ENCODE peak calls at places on chromosomes 13 and 19, in ten cellular contexts. X is fibroblast of pulmonary artery; Z is ovary; Y is choroid plexus epithelial cell; N is activated CD8-positive, alpha-beta memory T cell treated with anti-CD3 and anti-CD28 coated beads for 48 hours; H is amniotic epithelial cell; F is SW480; D is NCI-H1436 treated with DMSO at 0.1 percent for 48 hours; K is NCI-H774; R is EL. G is an unnamed sample.

GRCh38 chr13:77034883-77035282 is 7.9 kb upstream of the FBXL3 start:
- DNase-seq in X (peak; percentile 29), Z (no peak), Y (peak; percentile 54), N (no peak), H (peak; percentile 73), F (no peak), D (no peak), K (no peak), R (peak; percentile 56), G (no peak)

GRCh38 chr19:55305491-55305890 is 19.6 kb downstream of the TMEM150B start:
- DNase-seq in X (peak; percentile 31), Z (peak; percentile 52), Y (peak; percentile 45), N (no peak), H (peak; percentile 27), F (peak; percentile 46), D (no peak), K (no peak), R (peak; percentile 37), G (peak; percentile 78)

GRCh38 chr13:29504691-29505090 is 90.8 kb downstream of the SLC7A1 start:
- DNase-seq in X (no peak), Z (no peak), Y (no peak), N (no peak), H (no peak), F (no peak), D (no peak), K (no peak), R (no peak), G (no peak)

GRCh38 chr19:43774103-43774939 is 6.5 kb downstream of the KCNN4 start:
- DNase-seq in X (peak; percentile 57), Z (peak; percentile 53), Y (peak; percentile 74), N (no peak), H (peak; percentile 72), F (no peak), D (no peak), K (no peak), R (peak; percentile 69), G (peak; percentile 92)

GRCh38 chr19:58382997-58383603 is 2.3 kb upstream of the ZNF837 start:
- DNase-seq in X (no peak), Z (no peak), Y (no peak), N (no peak), H (no peak), F (no peak), D (no peak), K (no peak), R (no peak), G (no peak)

GRCh38 chr19:8517551-8518442 is 3.8 kb upstream of the ZNF414 start:
- DNase-seq in X (peak; percentile 81), Z (no peak), Y (peak; percentile 75), N (no peak), H (peak; percentile 68), F (no peak), D (no peak), K (no peak), R (no peak), G (no peak)

GRCh38 chr19:49567722-49568454 is 12.5 kb downstream of the NOSIP start:
- DNase-seq in X (no peak), Z (no peak), Y (peak; percentile 46), N (no peak), H (peak; percentile 84), F (peak; percentile 100), D (no peak), K (no peak), R (no peak), G (no peak)

GRCh38 chr19:11446652-11447301 is 11.3 kb downstream of the PRKCSH start:
- DNase-seq in X (peak; percentile 33), Z (peak; percentile 61), Y (peak; percentile 40), N (no peak), H (no peak), F (no peak), D (no peak), K (no peak), R (peak; percentile 38), G (peak; percentile 98)

GRCh38 chr19:18674616-18675015 is 8.9 kb upstream of the CRTC1 start:
- DNase-seq in X (no peak), Z (no peak), Y (no peak), N (no peak), H (no peak), F (no peak), D (no peak), K (no peak), R (no peak), G (no peak)

GRCh38 chr13:66312312-66313087 is 917.6 kb downstream of the PCDH9 start:
- DNase-seq in X (peak; percentile 85), Z (no peak), Y (peak; percentile 95), N (no peak), H (peak; percentile 10), F (no peak), D (no peak), K (peak; percentile 2), R (peak; percentile 67), G (no peak)

GRCh38 chr19:41409288-41409687 is 11.7 kb downstream of the BCKDHA start:
- DNase-seq in X (peak; percentile 51), Z (no peak), Y (peak; percentile 72), N (no peak), H (peak; percentile 59), F (peak; percentile 87), D (no peak), K (peak; percentile 67), R (peak; percentile 42), G (no peak)

GRCh38 chr13:26017932-26018690 is 33.7 kb downstream of the SHISA2 start:
- DNase-seq in X (peak; percentile 41), Z (no peak), Y (peak; percentile 24), N (no peak), H (no peak), F (no peak), D (no peak), K (no peak), R (no peak), G (no peak)

GRCh38 chr19:48330012-48330681 is 4.8 kb downstream of the EMP3 start:
- DNase-seq in X (no peak), Z (peak; percentile 74), Y (no peak), N (no peak), H (peak; percentile 86), F (peak; percentile 98), D (peak; percentile 88), K (peak; percentile 89), R (no peak), G (peak; percentile 76)

GRCh38 chr19:58474291-58474996 is 1.7 kb upstream of the ZNF446 start:
- DNase-seq in X (peak; percentile 31), Z (no peak), Y (peak; percentile 93), N (no peak), H (peak; percentile 89), F (peak; percentile 74), D (no peak), K (no peak), R (peak; percentile 65), G (no peak)

GRCh38 chr13:75541287-75541686 is 3.6 kb upstream of the COMMD6 start:
- DNase-seq in X (no peak), Z (no peak), Y (peak; percentile 55), N (no peak), H (no peak), F (no peak), D (no peak), K (no peak), R (no peak), G (no peak)

GRCh38 chr19:44662686-44663085 is 8.6 kb upstream of the CEACAM19 start:
- DNase-seq in X (no peak), Z (no peak), Y (peak; percentile 26), N (no peak), H (peak; percentile 47), F (no peak), D (no peak), K (no peak), R (no peak), G (no peak)

GRCh38 chr13:22198656-22199217 is 527.9 kb downstream of the FGF9 start:
- DNase-seq in X (no peak), Z (no peak), Y (no peak), N (no peak), H (no peak), F (no peak), D (no peak), K (no peak), R (no peak), G (no peak)

GRCh38 chr13:70432276-70432805 is 324.1 kb upstream of the KLHL1 start:
- DNase-seq in X (no peak), Z (no peak), Y (no peak), N (no peak), H (no peak), F (no peak), D (no peak), K (no peak), R (no peak), G (peak; percentile 16)

GRCh38 chr13:73952683-73953082 is 181.5 kb downstream of the KLF12 start:
- DNase-seq in X (no peak), Z (no peak), Y (no peak), N (no peak), H (peak; percentile 11), F (no peak), D (no peak), K (no peak), R (peak; percentile 40), G (no peak)

GRCh38 chr19:38453596-38453995 is 20.1 kb downstream of the RYR1 start:
- DNase-seq in X (no peak), Z (no peak), Y (no peak), N (no peak), H (no peak), F (no peak), D (no peak), K (no peak), R (no peak), G (no peak)

GRCh38 chr19:56176881-56177280 is 1.1 kb downstream of the GALP start:
- DNase-seq in X (no peak), Z (no peak), Y (no peak), N (no peak), H (no peak), F (no peak), D (no peak), K (no peak), R (no peak), G (no peak)

GRCh38 chr19:10574462-10574861 is 5.7 kb upstream of the CDKN2D start:
- DNase-seq in X (no peak), Z (no peak), Y (no peak), N (no peak), H (no peak), F (no peak), D (no peak), K (no peak), R (no peak), G (no peak)

GRCh38 chr19:5083547-5083965 is 114.6 kb downstream of the KDM4B start:
- DNase-seq in X (peak; percentile 53), Z (peak; percentile 45), Y (peak; percentile 81), N (no peak), H (peak; percentile 91), F (no peak), D (no peak), K (no peak), R (no peak), G (no peak)

GRCh38 chr19:3474015-3474414 is 6.3 kb downstream of the SMIM24 start:
- DNase-seq in X (no peak), Z (no peak), Y (no peak), N (no peak), H (no peak), F (no peak), D (no peak), K (no peak), R (no peak), G (no peak)

GRCh38 chr13:50891206-50891605 is 18.4 kb upstream of the RNASEH2B start:
- DNase-seq in X (no peak), Z (no peak), Y (no peak), N (no peak), H (no peak), F (no peak), D (no peak), K (no peak), R (no peak), G (no peak)